ENCODE peak calls at places on chromosomes 5 and 9, in nine cellular contexts. R is tibial artery, H is body of pancreas, Z is GM12878, C is heart right ventricle, D is left lung, I is adrenal gland, V is testis, K is brain microvascular endothelial cell. E is an unnamed sample.

GRCh38 chr9:2053883-2054845 is 39.0 kb downstream of the SMARCA2 start:
- DNase-seq in I (peak; percentile 41), V (peak; percentile 40), R (peak; percentile 57), C (no peak), K (no peak), Z (peak; percentile 95), D (no peak), H (peak; percentile 45), E (no peak)

GRCh38 chr5:143923634-143924265 is 111.8 kb downstream of the HMHB1 start:
- DNase-seq in V (no peak), I (no peak), C (no peak), Z (no peak), D (no peak), K (no peak), H (no peak), R (no peak), E (no peak)

GRCh38 chr5:11584008-11584407 is 320.2 kb downstream of the CTNND2 start:
- DNase-seq in D (no peak), Z (no peak), C (no peak), V (no peak), R (no peak), I (no peak), K (no peak), H (no peak), E (no peak)

GRCh38 chr5:153896701-153897100 is 142.0 kb downstream of the FAM114A2 start:
- DNase-seq in D (no peak), R (peak; percentile 22), Z (peak; percentile 63), I (peak; percentile 25), C (no peak), H (peak; percentile 11), V (no peak), K (peak; percentile 55), E (no peak)

GRCh38 chr9:104494808-104495207 is 9.3 kb upstream of the OR13F1 start:
- DNase-seq in D (no peak), V (no peak), R (no peak), C (no peak), Z (no peak), I (no peak), K (no peak), H (no peak), E (no peak)

GRCh38 chr5:4907636-4908035 is 232.5 kb upstream of the ADAMTS16 start:
- DNase-seq in H (no peak), R (no peak), I (no peak), C (no peak), K (no peak), D (no peak), Z (no peak), V (no peak), E (no peak)

GRCh38 chr9:7828344-7828743 is 28.8 kb upstream of the DMAC1 start:
- DNase-seq in D (no peak), C (no peak), K (no peak), I (peak; percentile 2), H (peak; percentile 5), Z (no peak), V (no peak), R (no peak), E (no peak)

GRCh38 chr5:31383734-31384133 is 148.2 kb downstream of the DROSHA start:
- DNase-seq in C (no peak), D (no peak), I (no peak), R (no peak), V (no peak), Z (no peak), H (no peak), K (no peak), E (no peak)

GRCh38 chr9:134268308-134268724 is 57.9 kb upstream of the RXRA start:
- DNase-seq in C (no peak), R (no peak), K (no peak), H (peak; percentile 12), Z (peak; percentile 59), D (peak; percentile 87), V (no peak), I (no peak), E (no peak)

GRCh38 chr9:134655591-134656333 is 14.2 kb downstream of the COL5A1 start:
- DNase-seq in K (no peak), V (no peak), H (no peak), Z (no peak), I (no peak), R (no peak), D (peak; percentile 66), C (no peak), E (no peak)

GRCh38 chr9:128159784-128160602 is at the start of gene BBLN:
- DNase-seq in V (peak; percentile 96), D (peak; percentile 98), I (peak; percentile 95), C (peak; percentile 96), H (peak; percentile 94), K (peak; percentile 85), Z (peak; percentile 50), R (peak; percentile 92), E (peak; percentile 75)

DNA sequence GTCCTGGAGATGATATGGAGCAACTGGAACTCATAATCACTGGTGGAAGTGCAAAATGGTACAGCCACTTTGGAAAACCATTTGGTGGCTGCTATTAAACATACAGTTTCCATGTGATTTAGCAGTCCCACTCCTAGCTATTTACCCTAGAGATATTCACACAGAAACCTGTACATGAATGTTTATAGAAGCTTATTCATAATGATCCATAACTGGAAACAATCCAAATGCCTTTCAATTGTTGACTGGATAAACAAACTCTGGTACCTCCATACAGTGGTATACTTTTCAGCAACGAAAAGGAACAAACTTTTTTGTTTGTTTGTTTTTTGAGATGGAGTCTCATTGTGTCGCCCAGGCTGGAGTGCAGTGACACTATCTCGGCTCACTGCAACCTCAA is 47.7 kb upstream of the RASGRF2 start:
- DNase-seq in V (no peak), I (no peak), D (no peak), R (no peak), Z (no peak), K (no peak), H (no peak), C (no peak), E (no peak)
- H3K27ac ChIP-seq in V (no peak overlapping the region), I (no peak overlapping the region), D (no peak overlapping the region), R (no peak overlapping the region), Z (no peak overlapping the region), K (no peak overlapping the region), H (no peak overlapping the region), C (no peak overlapping the region), E (no peak overlapping the region)

DNA sequence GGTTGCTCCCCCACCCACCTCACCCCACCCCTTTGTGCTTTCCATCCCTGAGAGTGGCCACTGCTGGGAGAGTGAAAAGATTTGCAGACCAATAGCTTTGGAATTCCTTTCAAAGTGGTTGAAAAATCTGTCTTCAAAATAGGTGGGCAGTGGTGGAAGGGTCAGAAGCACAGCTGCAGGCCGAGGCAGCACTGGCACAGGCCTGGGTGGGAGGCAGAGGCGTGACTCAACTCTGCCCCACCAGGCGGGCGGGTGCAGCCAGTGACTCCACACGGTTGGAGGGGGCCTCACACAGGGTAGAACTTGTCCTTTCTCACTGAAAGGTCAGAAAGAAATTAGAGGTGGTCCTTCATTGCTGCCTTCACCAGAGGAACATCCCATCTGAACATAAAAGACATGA is 214.9 kb upstream of the TBCA start:
- DNase-seq in I (no peak), V (no peak), K (no peak), C (no peak), D (no peak), Z (no peak), H (no peak), R (no peak), E (no peak)
- TF ChIP-seq CTCF in I (no peak), V (no peak), K (peak; percentile 11), C (no peak), D (no peak), Z (no peak), H (no peak), R (no peak), E (no peak)

DNA sequence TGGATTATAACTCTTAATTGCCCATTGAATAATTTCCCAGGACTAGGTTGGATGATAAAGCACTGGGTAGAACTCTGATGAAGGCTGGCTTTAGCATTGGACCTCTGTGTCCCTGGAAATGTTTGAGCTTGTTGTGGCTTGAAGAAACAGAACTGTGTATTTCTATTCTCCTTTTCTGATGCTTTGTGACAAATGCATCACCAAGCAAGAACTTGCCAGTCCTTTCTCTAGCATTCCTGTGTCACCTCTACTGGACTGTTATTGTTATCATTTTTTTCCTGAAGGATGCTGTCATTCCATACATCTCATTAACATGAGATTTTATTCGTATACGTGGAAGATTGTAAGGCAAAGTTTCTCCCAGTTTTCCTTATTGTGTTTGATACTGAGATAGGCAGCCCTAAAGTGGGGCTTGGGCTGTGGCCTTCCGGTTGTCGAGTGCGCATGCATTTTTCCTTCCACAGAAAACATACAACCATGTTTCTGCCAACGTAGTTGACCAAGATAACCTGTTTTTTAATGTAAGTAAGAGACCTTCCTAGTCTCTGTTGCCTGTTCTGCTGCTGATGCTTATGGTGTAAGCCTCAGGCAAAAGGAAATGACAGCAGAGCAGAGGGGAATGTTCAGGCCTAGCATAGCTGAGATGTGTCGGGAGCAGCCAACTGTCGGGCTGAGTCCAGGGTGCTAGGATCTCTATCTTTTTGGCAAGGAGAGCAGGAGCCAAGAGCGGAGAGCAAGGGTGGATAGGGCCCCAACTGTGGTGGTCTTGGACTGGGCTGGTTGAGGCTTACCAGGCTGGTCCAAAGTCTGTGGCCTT is 2.3 kb downstream of the NTRK2 start:
- DNase-seq in K (no peak), C (no peak), R (no peak), V (no peak), H (no peak), D (no peak), I (no peak), Z (no peak), E (no peak)
- H3K27ac ChIP-seq in K (no peak overlapping the region), C (peak overlapping the region; percentile 15), R (peak overlapping the region; percentile 91), V (no peak overlapping the region), H (peak overlapping the region; percentile 35), D (no peak overlapping the region), I (no peak overlapping the region), Z (no peak overlapping the region), E (peak overlapping the region; percentile 1)

DNA sequence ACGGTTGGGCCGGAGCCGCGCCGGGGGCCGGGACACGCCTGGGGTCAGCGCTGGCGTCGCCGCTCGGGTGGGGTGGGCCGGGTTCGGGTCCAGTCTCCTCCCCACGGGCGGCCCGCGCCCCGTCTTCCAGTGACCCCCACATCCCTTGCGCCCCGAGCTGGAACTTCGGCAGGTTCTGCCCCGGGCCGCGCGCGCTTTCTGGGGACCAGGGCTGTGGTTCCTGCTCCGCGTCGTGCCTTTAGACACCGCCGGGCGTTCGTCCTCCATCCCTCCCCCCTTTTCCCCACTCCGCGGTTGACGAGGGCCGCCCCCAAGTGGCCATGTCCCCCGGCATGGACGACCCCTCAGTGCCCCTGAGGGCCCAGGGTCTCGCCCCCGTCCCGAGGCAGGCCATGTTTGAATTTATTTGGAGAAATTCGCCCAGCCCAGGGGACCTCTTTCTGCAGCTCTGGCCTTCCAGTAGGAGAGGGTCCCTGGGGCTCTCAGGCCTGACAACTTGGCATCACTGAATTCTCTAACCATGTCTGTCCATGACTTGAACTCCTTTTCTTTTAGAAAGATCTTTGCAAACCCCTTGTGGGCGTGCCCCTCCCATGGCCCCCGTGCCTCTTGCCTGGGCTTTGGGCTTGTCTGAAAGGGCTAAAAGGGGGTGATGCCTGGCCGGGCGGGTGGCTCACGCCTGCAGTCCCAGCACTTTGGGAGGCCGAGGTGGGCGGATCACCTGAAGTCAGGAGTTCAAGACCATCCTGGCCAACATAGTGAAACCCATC is 3.4 kb upstream of the SQSTM1 start:
- DNase-seq in I (no peak), V (no peak), C (no peak), R (no peak), D (peak; percentile 90), Z (no peak), H (no peak), K (no peak), E (no peak)
- TF ChIP-seq CTCF in I (no peak), V (no peak), C (peak; percentile 30), R (no peak), D (no peak), Z (peak; percentile 13), H (no peak), K (no peak), E (no peak)

GRCh38 chr5:80987078-80987766 is 27.1 kb downstream of the RASGRF2 start:
- DNase-seq in D (no peak), I (no peak), K (no peak), C (no peak), V (no peak), Z (no peak), R (no peak), H (no peak), E (no peak)
- H3K27ac ChIP-seq in D (no peak overlapping the region), I (no peak overlapping the region), K (no peak overlapping the region), C (peak overlapping the region; percentile 81), V (no peak overlapping the region), Z (no peak overlapping the region), R (no peak overlapping the region), H (no peak overlapping the region), E (no peak overlapping the region)